ENCODE peak calls at places on chromosome 1, in ten cellular contexts. I, B, J, T, D, R, G, Q, L and Z are unnamed samples.

GRCh38 chr1:153958961-153959260 is 499 bp upstream of the CRTC2 start:
- DNase-seq in I (no peak), B (no peak), J (no peak), T (no peak), D (no peak), R (no peak), G (peak), Q (no peak), L (no peak), Z (no peak)

GRCh38 chr1:53502641-53503432 is 43.6 kb downstream of the DMRTB1 start:
- DNase-seq in I (peak), B (no peak), J (no peak), T (no peak), D (no peak), R (no peak), G (no peak), Q (no peak), L (no peak), Z (no peak)

GRCh38 chr1:217343907-217344306 is 287.0 kb downstream of the GPATCH2 start:
- DNase-seq in I (no peak), B (no peak), J (no peak), T (no peak), D (no peak), R (no peak), G (no peak), Q (no peak), L (no peak), Z (no peak)

GRCh38 chr1:247332215-247332900 is 691 bp upstream of the ZNF496 start:
- DNase-seq in I (peak), B (peak), J (no peak), T (peak), D (no peak), R (peak), G (peak), Q (no peak), L (peak), Z (peak)

GRCh38 chr1:31575373-31576140 is 758 bp upstream of the TINAGL1 start:
- DNase-seq in I (no peak), B (no peak), J (no peak), T (no peak), D (no peak), R (peak), G (peak), Q (no peak), L (no peak), Z (no peak)

GRCh38 chr1:94395231-94395630 is 23.0 kb upstream of the ABCD3 start:
- DNase-seq in I (no peak), B (no peak), J (no peak), T (no peak), D (no peak), R (no peak), G (no peak), Q (no peak), L (no peak), Z (no peak)

GRCh38 chr1:227225715-227226346 is 92.5 kb downstream of the CDC42BPA start:
- DNase-seq in I (no peak), B (no peak), J (peak), T (peak), D (no peak), R (no peak), G (no peak), Q (peak), L (no peak), Z (no peak)

GRCh38 chr1:203873094-203873493 is 11.7 kb downstream of the SNRPE start:
- DNase-seq in I (no peak), B (no peak), J (no peak), T (no peak), D (no peak), R (no peak), G (no peak), Q (no peak), L (no peak), Z (no peak)

GRCh38 chr1:182255494-182255893 is 136.1 kb downstream of the GLUL start:
- DNase-seq in I (no peak), B (no peak), J (no peak), T (no peak), D (no peak), R (no peak), G (no peak), Q (no peak), L (peak), Z (no peak)

GRCh38 chr1:243496173-243496553 is 240.3 kb downstream of the SDCCAG8 start:
- DNase-seq in I (no peak), B (no peak), J (no peak), T (no peak), D (no peak), R (peak), G (peak), Q (no peak), L (no peak), Z (no peak)

GRCh38 chr1:178938959-178939317 is 68.1 kb upstream of the ANGPTL1 start:
- DNase-seq in I (no peak), B (peak), J (peak), T (peak), D (no peak), R (no peak), G (peak), Q (no peak), L (peak), Z (no peak)

DNA sequence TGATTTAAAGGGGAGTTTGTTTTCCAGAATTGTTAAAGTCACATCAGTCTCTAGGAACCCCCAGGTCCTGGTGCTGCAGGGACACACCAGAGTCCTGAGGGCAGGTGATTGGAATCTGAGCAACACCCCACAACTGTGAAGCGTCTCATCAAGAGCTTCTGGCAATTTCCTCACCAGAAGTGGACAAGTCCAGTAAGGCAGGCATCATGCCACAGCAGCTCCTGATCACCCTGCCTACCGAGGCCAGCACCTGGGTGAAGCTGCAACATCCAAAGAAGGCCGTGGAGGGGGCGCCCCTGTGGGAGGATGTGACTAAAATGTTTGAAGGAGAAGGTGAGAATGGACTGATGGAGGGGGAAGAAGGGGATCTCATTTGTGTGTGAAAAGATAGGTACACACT is 2.1 kb downstream of the ZFP69 start:
- DNase-seq in I (no peak), B (no peak), J (no peak), T (no peak), D (no peak), R (no peak), G (no peak), Q (no peak), L (no peak), Z (no peak)
- H3K4me3 ChIP-seq in I (no peak), B (no peak), J (no peak), T (no peak), D (no peak), R (no peak), G (no peak), Q (no peak), L (no peak), Z (no peak)

GRCh38 chr1:201480231-201481003 is 11.4 kb upstream of the PHLDA3 start:
- DNase-seq in I (peak), B (peak), J (no peak), T (peak), D (peak), R (peak), G (peak), Q (peak), L (peak), Z (peak)
- H3K4me3 ChIP-seq in I (no peak), B (peak), J (peak), T (peak), D (peak), R (peak), G (peak), Q (peak), L (peak), Z (peak)

GRCh38 chr1:23168462-23169218 is at the start of gene LUZP1:
- DNase-seq in I (peak), B (peak), J (peak), T (peak), D (peak), R (peak), G (peak), Q (peak), L (peak), Z (peak)

GRCh38 chr1:23169219-23169575 is 541 bp upstream of the LUZP1 start:
- DNase-seq in I (no peak), B (no peak), J (no peak), T (no peak), D (no peak), R (no peak), G (no peak), Q (no peak), L (no peak), Z (no peak)

GRCh38 chr1:23167353-23168078 is 1.1 kb downstream of the LUZP1 start:
- DNase-seq in I (peak), B (peak), J (peak), T (peak), D (peak), R (peak), G (peak), Q (peak), L (peak), Z (peak)

GRCh38 chr1:23166854-23167253 is 1.8 kb downstream of the LUZP1 start:
- DNase-seq in I (no peak), B (no peak), J (no peak), T (no peak), D (no peak), R (no peak), G (no peak), Q (no peak), L (no peak), Z (no peak)

GRCh38 chr1:23168079-23168461 is 586 bp downstream of the LUZP1 start:
- DNase-seq in I (peak), B (peak), J (no peak), T (no peak), D (peak), R (peak), G (peak), Q (no peak), L (peak), Z (peak)
- H3K4me3 ChIP-seq in I (peak), B (peak), J (peak), T (peak), D (peak), R (peak), G (peak), Q (peak), L (peak), Z (peak)

GRCh38 chr1:209220048-209220524 is 363.4 kb upstream of the CAMK1G start:
- DNase-seq in I (peak), B (no peak), J (no peak), T (no peak), D (no peak), R (no peak), G (no peak), Q (no peak), L (no peak), Z (no peak)
- H3K4me3 ChIP-seq in I (no peak), B (no peak), J (no peak), T (no peak), D (no peak), R (no peak), G (no peak), Q (no peak), L (peak), Z (no peak)

GRCh38 chr1:117634631-117635030 is 28.8 kb downstream of the TENT5C start:
- DNase-seq in I (no peak), B (no peak), J (no peak), T (no peak), D (no peak), R (no peak), G (no peak), Q (no peak), L (no peak), Z (no peak)
- H3K4me3 ChIP-seq in I (no peak), B (no peak), J (no peak), T (no peak), D (no peak), R (no peak), G (no peak), Q (no peak), L (no peak), Z (no peak)

DNA sequence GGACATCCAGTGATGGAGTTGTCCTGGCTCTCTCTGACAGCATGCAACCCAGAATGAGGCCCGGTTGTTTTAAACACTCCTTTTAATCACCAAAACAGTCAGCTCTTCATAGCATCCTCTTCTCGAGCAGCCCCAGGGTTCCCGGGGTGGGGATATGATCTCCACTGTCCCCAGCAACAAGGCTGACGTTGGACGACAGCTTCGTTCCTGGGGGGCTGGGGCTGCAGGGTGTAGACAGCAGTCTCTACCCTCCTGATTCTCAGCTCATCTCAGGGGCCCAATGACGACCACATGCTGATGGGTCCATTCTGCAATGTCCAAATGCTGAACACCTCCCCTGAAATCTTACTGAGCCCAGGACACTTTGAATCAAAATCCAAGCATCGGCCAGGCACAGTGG is 27.0 kb downstream of the TRIM11 start:
- DNase-seq in I (no peak), B (no peak), J (no peak), T (no peak), D (no peak), R (peak), G (peak), Q (no peak), L (no peak), Z (no peak)
- H3K4me3 ChIP-seq in I (no peak), B (no peak), J (no peak), T (no peak), D (no peak), R (no peak), G (no peak), Q (no peak), L (no peak), Z (no peak)

DNA sequence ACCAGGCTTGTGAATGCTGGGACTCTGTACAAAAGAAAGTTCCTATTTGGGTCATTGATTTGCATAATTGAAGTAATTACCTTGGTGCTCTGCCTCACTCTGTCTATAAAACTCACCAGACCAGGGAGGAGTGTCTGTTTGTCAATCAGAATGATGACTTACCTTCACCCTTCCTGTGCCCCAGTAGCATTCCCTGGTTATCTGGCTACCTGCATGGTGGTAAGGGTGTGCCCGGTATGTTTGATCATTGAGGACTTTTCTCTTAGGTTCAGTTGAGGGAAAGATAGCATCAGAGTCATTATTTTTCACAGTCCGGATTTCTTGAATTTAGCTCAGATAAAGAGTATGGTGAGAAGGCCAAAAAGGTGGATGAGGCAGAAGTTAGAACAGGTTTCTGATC is 190.0 kb downstream of the BRINP2 start:
- DNase-seq in I (no peak), B (no peak), J (no peak), T (no peak), D (no peak), R (no peak), G (no peak), Q (no peak), L (no peak), Z (no peak)
- H3K4me3 ChIP-seq in I (no peak), B (no peak), J (no peak), T (no peak), D (no peak), R (no peak), G (no peak), Q (no peak), L (no peak), Z (no peak)

GRCh38 chr1:248847956-248848561 is 10.0 kb downstream of the ZNF672 start:
- DNase-seq in I (no peak), B (no peak), J (no peak), T (no peak), D (no peak), R (peak), G (no peak), Q (no peak), L (no peak), Z (no peak)
- H3K4me3 ChIP-seq in I (no peak), B (no peak), J (no peak), T (no peak), D (no peak), R (no peak), G (no peak), Q (no peak), L (no peak), Z (no peak)

GRCh38 chr1:156639601-156640101 is 2.3 kb upstream of the BCAN start:
- DNase-seq in I (no peak), B (no peak), J (no peak), T (no peak), D (no peak), R (no peak), G (no peak), Q (no peak), L (no peak), Z (no peak)

GRCh38 chr1:156638189-156638588 is 3.7 kb upstream of the BCAN start:
- DNase-seq in I (no peak), B (no peak), J (no peak), T (no peak), D (no peak), R (no peak), G (no peak), Q (no peak), L (no peak), Z (no peak)

GRCh38 chr1:156641761-156642264 is at the start of gene BCAN:
- DNase-seq in I (no peak), B (peak), J (no peak), T (no peak), D (peak), R (no peak), G (peak), Q (no peak), L (peak), Z (no peak)

GRCh38 chr1:156640842-156641706 is 843 bp upstream of the BCAN start:
- DNase-seq in I (no peak), B (no peak), J (no peak), T (no peak), D (no peak), R (no peak), G (no peak), Q (no peak), L (no peak), Z (no peak)

GRCh38 chr1:156638596-156638995 is 3.3 kb upstream of the BCAN start:
- DNase-seq in I (no peak), B (peak), J (no peak), T (no peak), D (no peak), R (no peak), G (no peak), Q (no peak), L (no peak), Z (no peak)
- H3K4me3 ChIP-seq in I (no peak), B (no peak), J (no peak), T (no peak), D (no peak), R (no peak), G (no peak), Q (no peak), L (no peak), Z (no peak)

GRCh38 chr1:9688599-9688998 is 37.1 kb downstream of the PIK3CD start:
- DNase-seq in I (no peak), B (no peak), J (no peak), T (no peak), D (no peak), R (no peak), G (no peak), Q (no peak), L (no peak), Z (no peak)

GRCh38 chr1:9687876-9688582 is 36.5 kb downstream of the PIK3CD start:
- DNase-seq in I (no peak), B (peak), J (no peak), T (no peak), D (no peak), R (peak), G (no peak), Q (peak), L (no peak), Z (peak)

GRCh38 chr1:9689971-9690381 is 38.4 kb downstream of the PIK3CD start:
- DNase-seq in I (no peak), B (peak), J (no peak), T (no peak), D (no peak), R (peak), G (peak), Q (no peak), L (peak), Z (no peak)

GRCh38 chr1:9690440-9691107 is 39.0 kb downstream of the PIK3CD start:
- DNase-seq in I (no peak), B (no peak), J (no peak), T (no peak), D (no peak), R (no peak), G (no peak), Q (no peak), L (no peak), Z (no peak)

DNA sequence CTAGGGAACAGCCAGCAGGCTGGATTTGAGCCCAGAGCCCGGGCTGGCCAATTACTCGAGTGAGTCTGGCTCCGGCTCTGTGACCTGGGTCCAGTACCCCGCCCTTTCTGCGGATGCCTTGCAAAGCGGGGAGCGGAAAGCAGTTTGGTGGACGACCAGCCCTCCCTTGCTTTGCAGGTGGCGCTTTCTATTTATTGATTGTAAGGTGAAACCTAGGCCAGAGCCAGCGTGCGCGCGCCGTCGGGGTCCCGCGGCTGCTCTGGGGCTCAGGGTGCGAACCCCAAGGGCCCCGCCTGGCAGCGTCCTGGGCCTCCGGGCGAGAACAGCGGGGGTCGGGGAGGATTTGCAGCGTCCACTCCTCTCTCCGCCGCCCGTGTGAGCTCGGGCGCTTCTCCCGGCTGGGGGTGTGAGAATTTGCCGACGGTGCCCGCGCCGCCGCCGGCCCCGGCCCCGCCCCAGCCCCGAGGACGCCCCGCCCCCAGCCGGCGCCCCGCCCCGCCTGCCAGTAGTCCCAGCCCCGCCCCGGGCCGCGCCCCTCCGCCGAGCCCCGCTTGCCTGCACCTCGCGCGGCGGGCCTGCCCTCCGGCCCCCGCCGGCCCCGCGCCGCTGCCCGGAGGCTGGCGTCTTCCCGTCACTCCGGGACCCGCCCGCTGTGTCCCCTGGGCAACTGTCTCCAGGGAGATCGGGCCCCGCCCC is 37.6 kb downstream of the PIK3CD start:
- DNase-seq in I (peak), B (peak), J (no peak), T (peak), D (peak), R (peak), G (peak), Q (peak), L (peak), Z (peak)
- H3K4me3 ChIP-seq in I (peak), B (peak), J (peak), T (peak), D (peak), R (peak), G (peak), Q (peak), L (peak), Z (peak)